ENCODE peak calls at places on chromosomes 16 and 17, in seven cellular contexts. J is heart right ventricle, B is endothelial cell, O is ovary, T is fibroblast of lung, V is epithelial cell of esophagus, Q is esophagus muscularis mucosa. Y is an unnamed sample.

GRCh38 chr17:6173653-6174052 is 103.5 kb downstream of the WSCD1 start:
- DNase-seq in J (no peak), B (no peak), O (no peak), T (no peak), V (no peak), Q (no peak), Y (no peak)

GRCh38 chr16:4306439-4307214 is 9.2 kb upstream of the GLIS2 start:
- DNase-seq in J (no peak), B (no peak), O (peak), T (no peak), V (no peak), Q (no peak), Y (no peak)

GRCh38 chr17:511001-511690 is 158.5 kb upstream of the RPH3AL start:
- DNase-seq in J (no peak), B (no peak), O (peak), T (peak), V (peak), Q (no peak), Y (peak)

GRCh38 chr16:57645691-57646387 is 17.4 kb downstream of the ADGRG1 start:
- DNase-seq in J (peak), B (peak), O (peak), T (peak), V (peak), Q (no peak), Y (peak)

GRCh38 chr16:80791411-80791810 is 13.0 kb downstream of the CDYL2 start:
- DNase-seq in J (no peak), B (no peak), O (no peak), T (peak), V (no peak), Q (no peak), Y (no peak)

GRCh38 chr16:27174798-27175197 is 28.5 kb upstream of the KDM8 start:
- DNase-seq in J (no peak), B (no peak), O (no peak), T (peak), V (peak), Q (no peak), Y (peak)

GRCh38 chr16:87351320-87351698 is 32.3 kb downstream of the FBXO31 start:
- DNase-seq in J (no peak), B (no peak), O (no peak), T (no peak), V (no peak), Q (no peak), Y (no peak)

GRCh38 chr16:49275870-49276269 is 5.8 kb downstream of the CBLN1 start:
- DNase-seq in J (no peak), B (no peak), O (no peak), T (no peak), V (no peak), Q (peak), Y (no peak)

GRCh38 chr16:81170824-81171223 is 67.7 kb upstream of the BCO1 start:
- DNase-seq in J (no peak), B (peak), O (no peak), T (no peak), V (peak), Q (no peak), Y (no peak)

GRCh38 chr17:81064746-81065475 is 30.0 kb downstream of the BAIAP2 start:
- DNase-seq in J (peak), B (no peak), O (no peak), T (peak), V (peak), Q (no peak), Y (no peak)

GRCh38 chr17:62870581-62870964 is 62.5 kb upstream of the MARCHF10 start:
- DNase-seq in J (no peak), B (no peak), O (no peak), T (no peak), V (peak), Q (no peak), Y (no peak)

GRCh38 chr17:44987194-44987882 is 19.2 kb upstream of the C1QL1 start:
- DNase-seq in J (no peak), B (no peak), O (no peak), T (no peak), V (no peak), Q (no peak), Y (no peak)

GRCh38 chr16:2904100-2904921 is 7.4 kb upstream of the FLYWCH1 start:
- DNase-seq in J (peak), B (peak), O (peak), T (peak), V (peak), Q (peak), Y (peak)

GRCh38 chr17:65013613-65014391 is 42.7 kb downstream of the GNA13 start:
- DNase-seq in J (no peak), B (no peak), O (peak), T (peak), V (peak), Q (no peak), Y (peak)

GRCh38 chr17:7045492-7046126 is 1.7 kb upstream of the SLC16A11 start:
- DNase-seq in J (no peak), B (no peak), O (peak), T (peak), V (peak), Q (no peak), Y (peak)

GRCh38 chr16:88678224-88678979 is 7.9 kb downstream of the SNAI3 start:
- DNase-seq in J (no peak), B (no peak), O (no peak), T (no peak), V (no peak), Q (no peak), Y (no peak)

GRCh38 chr16:46916980-46917379 is 32.8 kb downstream of the GPT2 start:
- DNase-seq in J (no peak), B (no peak), O (no peak), T (no peak), V (no peak), Q (no peak), Y (no peak)

GRCh38 chr17:21061971-21062526 is 19.2 kb upstream of the USP22 start:
- DNase-seq in J (no peak), B (no peak), O (no peak), T (no peak), V (no peak), Q (no peak), Y (no peak)

GRCh38 chr17:55693244-55694216 is 29.1 kb downstream of the TMEM100 start:
- DNase-seq in J (no peak), B (no peak), O (peak), T (no peak), V (peak), Q (no peak), Y (no peak)

GRCh38 chr16:3645504-3646347 is 8.8 kb upstream of the DNASE1 start:
- DNase-seq in J (no peak), B (no peak), O (no peak), T (peak), V (no peak), Q (no peak), Y (no peak)

GRCh38 chr16:6018848-6019489 is 921.4 kb upstream of the EEF2KMT start:
- DNase-seq in J (no peak), B (peak), O (no peak), T (peak), V (no peak), Q (no peak), Y (no peak)

GRCh38 chr17:59327891-59328290 is 3.6 kb upstream of the YPEL2 start:
- DNase-seq in J (no peak), B (no peak), O (no peak), T (peak), V (no peak), Q (no peak), Y (no peak)

GRCh38 chr17:82783498-82783897 is 31.6 kb downstream of the TBCD start:
- DNase-seq in J (no peak), B (no peak), O (no peak), T (no peak), V (no peak), Q (no peak), Y (no peak)

GRCh38 chr16:75043175-75043937 is 44.5 kb downstream of the ZNRF1 start:
- DNase-seq in J (no peak), B (no peak), O (no peak), T (peak), V (no peak), Q (no peak), Y (no peak)

GRCh38 chr17:48615212-48615962 is at the start of gene HOXB8:
- DNase-seq in J (no peak), B (no peak), O (no peak), T (no peak), V (no peak), Q (no peak), Y (no peak)

GRCh38 chr17:82242977-82243647 is 14.3 kb downstream of the SLC16A3 start:
- DNase-seq in J (peak), B (no peak), O (peak), T (peak), V (peak), Q (no peak), Y (peak)

GRCh38 chr16:78669994-78670393 is 570.5 kb downstream of the WWOX start:
- DNase-seq in J (peak), B (no peak), O (peak), T (peak), V (no peak), Q (no peak), Y (no peak)

GRCh38 chr17:61729690-61730268 is 133.5 kb downstream of the BRIP1 start:
- DNase-seq in J (no peak), B (no peak), O (no peak), T (no peak), V (no peak), Q (no peak), Y (no peak)

GRCh38 chr17:41785091-41785875 is 1.2 kb downstream of the JUP start:
- DNase-seq in J (peak), B (peak), O (no peak), T (peak), V (peak), Q (no peak), Y (peak)

GRCh38 chr17:1290676-1291075 is 11.2 kb downstream of the TRARG1 start:
- DNase-seq in J (no peak), B (no peak), O (no peak), T (no peak), V (no peak), Q (no peak), Y (no peak)

GRCh38 chr16:56311208-56312027 is 113.9 kb downstream of the AMFR start:
- DNase-seq in J (no peak), B (no peak), O (no peak), T (no peak), V (no peak), Q (no peak), Y (no peak)
- TF ChIP-seq CTCF in J (no peak), B (no peak), O (no peak), T (peak), V (no peak), Q (no peak), Y (no peak)

GRCh38 chr17:30236807-30237206 is 1.3 kb upstream of the SLC6A4 start:
- DNase-seq in J (peak), B (peak), O (peak), T (peak), V (peak), Q (no peak), Y (peak)
- TF ChIP-seq CTCF in J (no peak), B (peak), O (no peak), T (peak), V (peak), Q (peak), Y (peak)

DNA sequence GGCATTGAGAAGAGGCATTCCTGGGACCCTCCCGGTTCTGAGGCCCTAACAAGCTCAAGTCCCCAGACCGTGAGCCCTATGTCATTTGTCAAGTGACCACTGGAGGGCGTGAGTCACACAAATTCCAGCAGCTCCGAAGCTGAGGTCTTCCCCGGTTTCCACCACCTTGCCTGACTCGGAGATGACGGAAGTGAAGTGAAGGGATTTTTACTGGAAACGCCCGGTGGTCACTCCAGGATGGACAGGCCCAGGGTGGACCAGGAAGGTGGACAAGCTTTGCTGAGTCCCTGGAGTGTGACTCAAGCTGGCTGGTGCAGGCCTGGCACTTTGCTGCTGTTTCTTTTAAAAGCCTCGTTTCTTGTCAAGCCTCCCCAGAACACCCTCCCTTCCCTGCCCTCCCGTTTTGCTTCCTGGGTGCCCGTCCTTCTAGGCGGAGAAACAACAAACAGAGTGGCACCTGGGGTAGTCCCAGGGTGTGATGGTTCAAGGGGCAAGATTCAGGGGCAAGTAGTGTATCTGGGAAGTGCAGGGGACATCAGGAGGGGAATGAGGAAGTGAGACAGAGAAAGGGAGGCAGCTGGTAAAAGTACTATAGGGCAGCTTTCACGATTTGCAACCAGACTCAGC is 5.3 kb upstream of the NOS2 start:
- DNase-seq in J (peak), B (peak), O (peak), T (peak), V (peak), Q (peak), Y (peak)
- TF ChIP-seq CTCF in J (peak), B (peak), O (peak), T (peak), V (peak), Q (peak), Y (peak)

DNA sequence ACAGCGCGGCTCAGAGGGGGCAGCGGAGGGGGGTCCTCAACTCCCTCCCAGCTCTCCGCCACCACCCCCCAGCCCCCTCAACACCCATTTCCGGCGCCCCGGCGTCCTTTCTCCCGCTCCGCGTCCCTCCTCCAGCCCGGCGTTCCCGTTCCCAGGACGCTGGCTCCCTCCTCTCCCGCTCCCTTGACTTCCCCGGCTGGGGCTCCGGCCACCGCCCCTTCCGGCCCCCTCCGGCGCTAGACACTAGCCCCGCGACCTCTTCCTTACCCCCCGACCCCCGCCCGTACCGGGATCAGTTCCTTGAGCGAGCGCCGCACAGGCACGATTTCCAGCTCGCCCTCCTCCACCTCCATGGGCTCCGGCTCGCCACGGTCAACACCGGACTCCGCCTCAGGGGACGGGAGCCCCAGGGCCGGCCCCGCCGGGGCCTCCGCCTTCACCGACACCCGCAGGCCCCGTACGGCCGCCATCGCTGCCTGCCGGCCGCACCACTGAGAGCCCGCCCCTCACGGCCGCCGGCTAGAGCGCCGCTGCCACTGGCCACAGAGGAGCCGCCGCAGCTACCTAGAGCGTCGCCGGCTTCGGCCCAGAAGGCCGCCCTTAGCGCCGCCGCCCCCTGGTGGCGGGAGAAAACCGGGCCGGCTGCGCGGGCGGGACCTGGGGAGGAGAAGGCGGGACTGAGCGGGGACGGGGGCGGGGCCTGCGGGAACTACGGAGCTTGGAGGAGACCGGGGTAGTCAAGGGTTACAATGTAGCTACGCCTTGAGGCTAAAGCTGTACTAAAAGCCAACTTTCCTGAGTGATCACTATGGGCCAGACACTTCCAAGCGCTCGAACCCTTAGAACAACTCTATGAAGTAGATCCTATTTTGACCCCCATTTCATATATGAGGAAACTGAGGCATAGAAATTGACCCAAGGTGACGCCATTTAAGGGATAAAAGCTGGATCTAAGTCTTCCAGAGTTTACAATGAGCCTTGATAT is at the start of gene NCBP3:
- DNase-seq in J (peak), B (peak), O (peak), T (peak), V (peak), Q (peak), Y (peak)
- TF ChIP-seq CTCF in J (peak), B (peak), O (peak), T (peak), V (peak), Q (peak), Y (peak)

GRCh38 chr17:11144358-11145233 is 96.4 kb upstream of the SHISA6 start:
- DNase-seq in J (peak), B (no peak), O (no peak), T (no peak), V (peak), Q (no peak), Y (peak)
- TF ChIP-seq CTCF in J (peak), B (peak), O (no peak), T (peak), V (peak), Q (peak), Y (peak)